ENCODE peak calls at places on chromosomes 6 and 20, in five cellular contexts. One of them, this sample, is unnamed.

GRCh38 chr6:46741482-46741881 is 5.3 kb upstream of the ANKRD66 start:
- DNase-seq in heart left ventricle: no peak
- DNase-seq in stomach: no peak
- DNase-seq in AG04449: no peak
- DNase-seq in mucosa of descending colon: no peak
- DNase-seq in this sample: no peak

GRCh38 chr20:51340451-51340840 is 202.1 kb downstream of the NFATC2 start:
- DNase-seq in heart left ventricle: no peak
- DNase-seq in stomach: no peak
- DNase-seq in AG04449: no peak
- DNase-seq in mucosa of descending colon: no peak
- DNase-seq in this sample: no peak

GRCh38 chr6:91098006-91098405 is 511.1 kb upstream of the MAP3K7 start:
- DNase-seq in heart left ventricle: no peak
- DNase-seq in stomach: no peak
- DNase-seq in AG04449: no peak
- DNase-seq in mucosa of descending colon: no peak
- DNase-seq in this sample: no peak

GRCh38 chr20:16612708-16613107 is 39.5 kb upstream of the KIF16B start:
- DNase-seq in heart left ventricle: no peak
- DNase-seq in stomach: no peak
- DNase-seq in AG04449: no peak
- DNase-seq in mucosa of descending colon: no peak
- DNase-seq in this sample: no peak

GRCh38 chr20:14721926-14722325 is 384.5 kb upstream of the FLRT3 start:
- DNase-seq in heart left ventricle: no peak
- DNase-seq in stomach: no peak
- DNase-seq in AG04449: no peak
- DNase-seq in mucosa of descending colon: no peak
- DNase-seq in this sample: no peak

GRCh38 chr6:142566628-142567396 is 265.0 kb downstream of the ADGRG6 start:
- DNase-seq in heart left ventricle: no peak
- DNase-seq in stomach: peak
- DNase-seq in AG04449: no peak
- DNase-seq in mucosa of descending colon: no peak
- DNase-seq in this sample: no peak

GRCh38 chr6:7647504-7647903 is 57.5 kb downstream of the SNRNP48 start:
- DNase-seq in heart left ventricle: no peak
- DNase-seq in stomach: no peak
- DNase-seq in AG04449: no peak
- DNase-seq in mucosa of descending colon: no peak
- DNase-seq in this sample: no peak

GRCh38 chr6:169685860-169686259 is 16.0 kb downstream of the WDR27 start:
- DNase-seq in heart left ventricle: no peak
- DNase-seq in stomach: no peak
- DNase-seq in AG04449: no peak
- DNase-seq in mucosa of descending colon: no peak
- DNase-seq in this sample: no peak

GRCh38 chr6:38143191-38144154 is 323.9 kb downstream of the ZFAND3 start:
- DNase-seq in heart left ventricle: no peak
- DNase-seq in stomach: no peak
- DNase-seq in AG04449: no peak
- DNase-seq in mucosa of descending colon: no peak
- DNase-seq in this sample: no peak

GRCh38 chr6:82144007-82144851 is 103.3 kb downstream of the IBTK start:
- DNase-seq in heart left ventricle: no peak
- DNase-seq in stomach: no peak
- DNase-seq in AG04449: peak
- DNase-seq in mucosa of descending colon: no peak
- DNase-seq in this sample: peak

GRCh38 chr20:32672982-32673727 is 586 bp downstream of the C20orf203 start:
- DNase-seq in heart left ventricle: peak
- DNase-seq in stomach: no peak
- DNase-seq in AG04449: no peak
- DNase-seq in mucosa of descending colon: peak
- DNase-seq in this sample: no peak

GRCh38 chr6:87407531-87407895 is 259 bp upstream of the CFAP206 start:
- DNase-seq in heart left ventricle: no peak
- DNase-seq in stomach: no peak
- DNase-seq in AG04449: no peak
- DNase-seq in mucosa of descending colon: no peak
- DNase-seq in this sample: peak

GRCh38 chr6:40369891-40370290 is 217.3 kb downstream of the LRFN2 start:
- DNase-seq in heart left ventricle: no peak
- DNase-seq in stomach: no peak
- DNase-seq in AG04449: no peak
- DNase-seq in mucosa of descending colon: no peak
- DNase-seq in this sample: no peak

GRCh38 chr6:162211022-162211421 is 516.5 kb downstream of the PRKN start:
- DNase-seq in heart left ventricle: no peak
- DNase-seq in stomach: no peak
- DNase-seq in AG04449: no peak
- DNase-seq in mucosa of descending colon: no peak
- DNase-seq in this sample: no peak

GRCh38 chr6:63923139-63923739 is 287.6 kb downstream of the PHF3 start:
- DNase-seq in heart left ventricle: no peak
- DNase-seq in stomach: no peak
- DNase-seq in AG04449: no peak
- DNase-seq in mucosa of descending colon: no peak
- DNase-seq in this sample: peak

GRCh38 chr6:9143140-9143539 is 707.8 kb upstream of the SLC35B3 start:
- DNase-seq in heart left ventricle: no peak
- DNase-seq in stomach: no peak
- DNase-seq in AG04449: no peak
- DNase-seq in mucosa of descending colon: no peak
- DNase-seq in this sample: no peak

GRCh38 chr6:21115111-21115510 is 478.4 kb upstream of the SOX4 start:
- DNase-seq in heart left ventricle: no peak
- DNase-seq in stomach: no peak
- DNase-seq in AG04449: peak
- DNase-seq in mucosa of descending colon: no peak
- DNase-seq in this sample: no peak

GRCh38 chr6:169557887-169558286 is 143.9 kb downstream of the WDR27 start:
- DNase-seq in heart left ventricle: no peak
- DNase-seq in stomach: no peak
- DNase-seq in AG04449: no peak
- DNase-seq in mucosa of descending colon: no peak
- DNase-seq in this sample: no peak

GRCh38 chr6:166614171-166614583 is 12.9 kb downstream of the RPS6KA2 start:
- DNase-seq in heart left ventricle: no peak
- DNase-seq in stomach: no peak
- DNase-seq in AG04449: no peak
- DNase-seq in mucosa of descending colon: no peak
- DNase-seq in this sample: no peak

GRCh38 chr6:42694586-42694985 is 27.8 kb downstream of the PRPH2 start:
- DNase-seq in heart left ventricle: no peak
- DNase-seq in stomach: no peak
- DNase-seq in AG04449: peak
- DNase-seq in mucosa of descending colon: no peak
- DNase-seq in this sample: no peak

GRCh38 chr6:36533321-36533720 is 14.0 kb downstream of the STK38 start:
- DNase-seq in heart left ventricle: no peak
- DNase-seq in stomach: no peak
- DNase-seq in AG04449: peak
- DNase-seq in mucosa of descending colon: no peak
- DNase-seq in this sample: no peak

GRCh38 chr6:116405147-116405546 is 34.4 kb downstream of the DSE start:
- DNase-seq in heart left ventricle: no peak
- DNase-seq in stomach: no peak
- DNase-seq in AG04449: no peak
- DNase-seq in mucosa of descending colon: no peak
- DNase-seq in this sample: peak

GRCh38 chr6:80640176-80640575 is 533.7 kb downstream of the BCKDHB start:
- DNase-seq in heart left ventricle: no peak
- DNase-seq in stomach: no peak
- DNase-seq in AG04449: no peak
- DNase-seq in mucosa of descending colon: no peak
- DNase-seq in this sample: no peak

GRCh38 chr20:38245753-38246152 is 14.8 kb downstream of the KIAA1755 start:
- DNase-seq in heart left ventricle: no peak
- DNase-seq in stomach: no peak
- DNase-seq in AG04449: no peak
- DNase-seq in mucosa of descending colon: no peak
- DNase-seq in this sample: no peak

GRCh38 chr6:49097116-49097515 is 365.9 kb downstream of the MMUT start:
- DNase-seq in heart left ventricle: no peak
- DNase-seq in stomach: no peak
- DNase-seq in AG04449: no peak
- DNase-seq in mucosa of descending colon: no peak
- DNase-seq in this sample: no peak

GRCh38 chr20:15399781-15400180 is 1062.4 kb upstream of the FLRT3 start:
- DNase-seq in heart left ventricle: no peak
- DNase-seq in stomach: no peak
- DNase-seq in AG04449: no peak
- DNase-seq in mucosa of descending colon: no peak
- DNase-seq in this sample: no peak

GRCh38 chr6:108565893-108566292 is 5.2 kb downstream of the FOXO3 start:
- DNase-seq in heart left ventricle: no peak
- DNase-seq in stomach: no peak
- DNase-seq in AG04449: no peak
- DNase-seq in mucosa of descending colon: no peak
- DNase-seq in this sample: peak

GRCh38 chr6:36200154-36200891 is 3.8 kb downstream of the BRPF3 start:
- DNase-seq in heart left ventricle: no peak
- DNase-seq in stomach: no peak
- DNase-seq in AG04449: no peak
- DNase-seq in mucosa of descending colon: no peak
- DNase-seq in this sample: no peak

GRCh38 chr6:45148278-45148677 is 179.9 kb upstream of the RUNX2 start:
- DNase-seq in heart left ventricle: no peak
- DNase-seq in stomach: no peak
- DNase-seq in AG04449: no peak
- DNase-seq in mucosa of descending colon: no peak
- DNase-seq in this sample: peak

GRCh38 chr20:13469262-13469661 is 169.5 kb downstream of the TASP1 start:
- DNase-seq in heart left ventricle: no peak
- DNase-seq in stomach: no peak
- DNase-seq in AG04449: no peak
- DNase-seq in mucosa of descending colon: no peak
- DNase-seq in this sample: no peak

GRCh38 chr6:42984924-42985475 is 630 bp downstream of the PPP2R5D start:
- DNase-seq in heart left ventricle: no peak
- DNase-seq in stomach: no peak
- DNase-seq in AG04449: no peak
- DNase-seq in mucosa of descending colon: no peak
- DNase-seq in this sample: no peak

GRCh38 chr6:113859349-113860164 is 2.4 kb downstream of the MARCKS start:
- DNase-seq in heart left ventricle: peak
- DNase-seq in stomach: peak
- DNase-seq in AG04449: no peak
- DNase-seq in mucosa of descending colon: peak
- DNase-seq in this sample: no peak

GRCh38 chr6:167441653-167442644 is 117.1 kb downstream of the TTLL2 start:
- DNase-seq in heart left ventricle: no peak
- DNase-seq in stomach: no peak
- DNase-seq in AG04449: no peak
- DNase-seq in mucosa of descending colon: no peak
- DNase-seq in this sample: no peak

GRCh38 chr6:166344240-166344639 is 1.9 kb upstream of the SFT2D1 start:
- DNase-seq in heart left ventricle: no peak
- DNase-seq in stomach: no peak
- DNase-seq in AG04449: no peak
- DNase-seq in mucosa of descending colon: no peak
- DNase-seq in this sample: no peak

GRCh38 chr20:35489717-35490116 is 34.3 kb downstream of the CEP250 start:
- DNase-seq in heart left ventricle: no peak
- DNase-seq in stomach: no peak
- DNase-seq in AG04449: no peak
- DNase-seq in mucosa of descending colon: no peak
- DNase-seq in this sample: no peak
- H3K4me3 ChIP-seq in heart left ventricle: no peak
- H3K4me3 ChIP-seq in stomach: no peak
- H3K4me3 ChIP-seq in AG04449: no peak
- H3K4me3 ChIP-seq in mucosa of descending colon: no peak
- H3K4me3 ChIP-seq in this sample: no peak

GRCh38 chr6:158818008-158818579 is 1.1 kb downstream of the EZR start:
- DNase-seq in heart left ventricle: peak
- DNase-seq in stomach: peak
- DNase-seq in AG04449: no peak
- DNase-seq in mucosa of descending colon: peak
- DNase-seq in this sample: no peak

GRCh38 chr6:158817298-158818007 is 1.7 kb downstream of the EZR start:
- DNase-seq in heart left ventricle: no peak
- DNase-seq in stomach: peak
- DNase-seq in AG04449: no peak
- DNase-seq in mucosa of descending colon: peak
- DNase-seq in this sample: no peak

GRCh38 chr6:158815379-158815724 is 3.8 kb downstream of the EZR start:
- DNase-seq in heart left ventricle: no peak
- DNase-seq in stomach: peak
- DNase-seq in AG04449: no peak
- DNase-seq in mucosa of descending colon: no peak
- DNase-seq in this sample: no peak

GRCh38 chr6:158816329-158816728 is 2.8 kb downstream of the EZR start:
- DNase-seq in heart left ventricle: no peak
- DNase-seq in stomach: no peak
- DNase-seq in AG04449: no peak
- DNase-seq in mucosa of descending colon: no peak
- DNase-seq in this sample: no peak

GRCh38 chr6:158815915-158816314 is 3.3 kb downstream of the EZR start:
- DNase-seq in heart left ventricle: no peak
- DNase-seq in stomach: no peak
- DNase-seq in AG04449: no peak
- DNase-seq in mucosa of descending colon: no peak
- DNase-seq in this sample: no peak
- H3K4me3 ChIP-seq in heart left ventricle: peak
- H3K4me3 ChIP-seq in stomach: peak
- H3K4me3 ChIP-seq in AG04449: no peak
- H3K4me3 ChIP-seq in mucosa of descending colon: no peak
- H3K4me3 ChIP-seq in this sample: no peak

GRCh38 chr6:106097368-106098231 is 11.5 kb downstream of the PRDM1 start:
- DNase-seq in heart left ventricle: no peak
- DNase-seq in stomach: no peak
- DNase-seq in AG04449: no peak
- DNase-seq in mucosa of descending colon: no peak
- DNase-seq in this sample: no peak
- H3K4me3 ChIP-seq in heart left ventricle: peak
- H3K4me3 ChIP-seq in stomach: peak
- H3K4me3 ChIP-seq in AG04449: peak
- H3K4me3 ChIP-seq in mucosa of descending colon: peak
- H3K4me3 ChIP-seq in this sample: peak

GRCh38 chr6:15254074-15254975 is 8.5 kb downstream of the JARID2 start:
- DNase-seq in heart left ventricle: no peak
- DNase-seq in stomach: peak
- DNase-seq in AG04449: no peak
- DNase-seq in mucosa of descending colon: no peak
- DNase-seq in this sample: no peak
- H3K4me3 ChIP-seq in heart left ventricle: no peak
- H3K4me3 ChIP-seq in stomach: no peak
- H3K4me3 ChIP-seq in AG04449: no peak
- H3K4me3 ChIP-seq in mucosa of descending colon: no peak
- H3K4me3 ChIP-seq in this sample: no peak

GRCh38 chr6:52514514-52514913 is 62.3 kb downstream of the TRAM2 start:
- DNase-seq in heart left ventricle: no peak
- DNase-seq in stomach: no peak
- DNase-seq in AG04449: no peak
- DNase-seq in mucosa of descending colon: no peak
- DNase-seq in this sample: peak
- H3K4me3 ChIP-seq in heart left ventricle: no peak
- H3K4me3 ChIP-seq in stomach: no peak
- H3K4me3 ChIP-seq in AG04449: no peak
- H3K4me3 ChIP-seq in mucosa of descending colon: no peak
- H3K4me3 ChIP-seq in this sample: no peak